ENCODE peak calls at places on chromosomes 6 and 20, in nine cellular contexts. S, U, M, B, N, W, P, H and T are unnamed samples.
A peak's percentile ranks its signal among the peaks of the same experiment; 100 is the strongest.

GRCh38 chr6:67640462-67640861 is 994.6 kb upstream of the ADGRB3 start:
- DNase-seq in U (no peak), P (no peak), W (no peak), H (no peak), B (no peak), S (no peak), M (no peak), N (no peak), T (no peak)

GRCh38 chr6:30169658-30170614 is 6.6 kb downstream of the TRIM15 start:
- DNase-seq in W (no peak), M (peak; percentile 63), N (no peak), P (no peak), S (no peak), U (no peak), B (peak; percentile 48), H (peak; percentile 68), T (peak; percentile 51)

GRCh38 chr6:170290306-170291128 is at the start of gene DLL1:
- DNase-seq in W (peak; percentile 67), U (no peak), B (peak; percentile 56), P (no peak), S (peak; percentile 61), H (peak; percentile 52), M (peak; percentile 16), N (peak; percentile 78), T (peak; percentile 18)

GRCh38 chr6:3333263-3333662 is 74.5 kb downstream of the PSMG4 start:
- DNase-seq in P (no peak), W (no peak), U (no peak), N (no peak), S (no peak), B (no peak), M (no peak), H (no peak), T (no peak)

GRCh38 chr6:46199387-46199786 is 28.6 kb upstream of the ENPP5 start:
- DNase-seq in H (no peak), N (no peak), B (no peak), P (no peak), W (no peak), M (peak; percentile 81), S (no peak), U (no peak), T (no peak)

GRCh38 chr6:52532457-52532856 is 44.4 kb downstream of the TRAM2 start:
- DNase-seq in N (no peak), S (no peak), B (no peak), W (no peak), H (peak; percentile 83), P (no peak), M (no peak), U (no peak), T (no peak)

GRCh38 chr6:162922816-162923215 is 195.0 kb downstream of the PACRG start:
- DNase-seq in U (no peak), W (no peak), H (no peak), S (no peak), P (no peak), M (no peak), N (no peak), B (no peak), T (no peak)

GRCh38 chr6:135640449-135641111 is 143.0 kb upstream of the AHI1 start:
- DNase-seq in H (no peak), U (no peak), S (no peak), M (no peak), B (no peak), P (no peak), W (no peak), N (no peak), T (no peak)

GRCh38 chr6:77034161-77034560 is 429.1 kb downstream of the HTR1B start:
- DNase-seq in H (peak; percentile 97), B (no peak), M (peak; percentile 37), P (no peak), U (no peak), W (no peak), N (no peak), S (no peak), T (no peak)

GRCh38 chr6:131780600-131780999 is 27.2 kb upstream of the ENPP1 start:
- DNase-seq in M (no peak), N (no peak), W (no peak), H (no peak), B (no peak), P (no peak), U (no peak), S (no peak), T (no peak)

GRCh38 chr20:61191096-61191495 is 61.0 kb upstream of the CDH4 start:
- DNase-seq in S (no peak), W (no peak), P (no peak), N (no peak), U (no peak), M (no peak), H (no peak), B (no peak), T (no peak)

GRCh38 chr20:5652626-5653573 is 97.3 kb upstream of the SHLD1 start:
- DNase-seq in M (peak; percentile 88), W (no peak), S (no peak), H (peak; percentile 96), U (no peak), N (no peak), B (no peak), P (no peak), T (no peak)